ENCODE peak calls at places on chromosomes 2 and 18, in five cellular contexts. L is cardiac muscle cell, U is K562, M is uterus, N is fibroblast of pulmonary artery. F is an unnamed sample.

GRCh38 chr2:239378021-239378917 is 22.6 kb downstream of the HDAC4 start:
- DNase-seq in L (no peak), U (no peak), M (no peak), N (no peak), F (no peak)

GRCh38 chr2:27025861-27026851 is 6.6 kb upstream of the TMEM214 start:
- DNase-seq in L (no peak), U (no peak), M (no peak), N (no peak), F (peak)

GRCh38 chr2:235381261-235381912 is 112.5 kb upstream of the AGAP1 start:
- DNase-seq in L (no peak), U (no peak), M (no peak), N (no peak), F (no peak)

GRCh38 chr2:147386284-147386683 is 458.5 kb upstream of the ACVR2A start:
- DNase-seq in L (no peak), U (no peak), M (no peak), N (no peak), F (no peak)

GRCh38 chr2:102271844-102272243 is 39.5 kb upstream of the IL1RL1 start:
- DNase-seq in L (no peak), U (no peak), M (no peak), N (no peak), F (no peak)

GRCh38 chr2:6181525-6182270 is 489.5 kb downstream of the SOX11 start:
- DNase-seq in L (peak), U (no peak), M (no peak), N (peak), F (no peak)

GRCh38 chr2:29000481-29000880 is 19.4 kb downstream of the TOGARAM2 start:
- DNase-seq in L (no peak), U (peak), M (no peak), N (no peak), F (peak)

GRCh38 chr18:46158498-46158897 is 54.3 kb downstream of the HAUS1 start:
- DNase-seq in L (peak), U (no peak), M (no peak), N (no peak), F (no peak)

GRCh38 chr18:13216732-13217465 is 1.7 kb upstream of the LDLRAD4 start:
- DNase-seq in L (no peak), U (no peak), M (peak), N (no peak), F (peak)

GRCh38 chr2:63712748-63713147 is 124.0 kb downstream of the MDH1 start:
- DNase-seq in L (no peak), U (no peak), M (no peak), N (no peak), F (no peak)

GRCh38 chr2:191748528-191749180 is 70.7 kb downstream of the NABP1 start:
- DNase-seq in L (peak), U (no peak), M (no peak), N (peak), F (no peak)

GRCh38 chr2:191746809-191747208 is 68.9 kb downstream of the NABP1 start:
- DNase-seq in L (no peak), U (no peak), M (no peak), N (no peak), F (no peak)

GRCh38 chr2:191749181-191749540 is 71.2 kb downstream of the NABP1 start:
- DNase-seq in L (no peak), U (no peak), M (no peak), N (no peak), F (no peak)

GRCh38 chr2:191748050-191748449 is 70.1 kb downstream of the NABP1 start:
- DNase-seq in L (peak), U (no peak), M (no peak), N (peak), F (no peak)

GRCh38 chr2:191746306-191746705 is 68.4 kb downstream of the NABP1 start:
- DNase-seq in L (no peak), U (no peak), M (no peak), N (no peak), F (no peak)
- H3K4me3 ChIP-seq in L (no peak), U (no peak), M (no peak), N (no peak), F (no peak)

DNA sequence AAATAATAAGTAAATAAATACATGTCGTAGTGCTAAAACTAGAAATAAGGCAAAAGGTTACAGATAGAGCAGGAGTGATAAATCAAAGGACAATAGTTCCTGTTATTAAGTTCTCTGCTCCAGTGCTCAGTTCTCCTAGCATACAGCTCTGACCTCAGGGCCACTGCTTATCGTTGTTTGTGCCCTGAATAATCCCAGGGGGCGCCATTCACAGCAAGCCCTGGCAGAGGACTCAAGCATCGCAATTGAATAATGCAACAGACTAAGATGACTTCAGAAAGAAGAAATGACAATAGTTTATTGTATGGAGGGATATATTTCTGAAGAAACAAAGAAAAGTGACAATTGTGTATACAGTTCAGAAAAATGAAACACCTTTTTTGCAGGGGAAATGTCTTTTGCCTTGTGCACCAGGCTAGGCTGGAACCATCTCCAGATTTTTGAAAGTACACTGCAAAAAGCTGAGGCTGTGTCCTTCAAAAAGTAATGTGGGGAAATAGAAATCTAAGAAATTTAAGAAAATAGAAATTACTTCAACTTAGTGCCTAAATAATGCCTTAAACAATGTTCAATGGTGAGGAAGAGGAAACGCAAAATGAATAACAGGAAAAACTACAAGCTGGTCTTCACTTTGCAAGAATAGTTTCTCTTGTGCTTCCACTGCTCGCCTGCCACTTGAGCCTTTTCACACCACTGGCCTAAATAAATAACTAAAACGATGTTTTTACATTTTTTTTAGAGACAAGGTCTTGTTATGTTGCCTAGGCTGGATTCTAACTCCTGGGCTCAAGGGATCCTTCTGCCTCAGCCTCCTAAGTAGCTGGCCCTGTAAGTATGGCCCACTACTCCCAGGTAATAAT is 19.0 kb upstream of the CCNYL1 start:
- DNase-seq in L (peak), U (peak), M (peak), N (no peak), F (no peak)
- TF ChIP-seq CTCF in L (peak), U (peak), M (no peak), N (peak), F (no peak)

DNA sequence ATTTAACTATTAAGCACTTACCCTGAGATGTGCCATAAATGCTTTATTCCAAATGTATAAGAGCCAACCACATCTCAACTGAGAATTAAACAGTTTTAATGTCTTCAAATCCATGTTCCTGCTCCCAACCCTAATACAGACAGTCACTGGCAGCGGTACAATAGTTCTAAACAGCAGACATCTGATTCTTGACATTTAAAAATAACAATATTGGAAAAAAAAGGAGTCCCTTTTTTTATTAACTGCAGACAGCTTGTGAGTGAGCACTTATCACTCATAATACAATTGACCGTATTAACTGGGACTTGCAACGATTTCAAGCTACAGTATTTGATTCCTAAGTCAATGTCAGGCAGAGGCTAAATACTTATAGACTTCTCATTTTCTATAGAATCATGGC is 424.6 kb downstream of the TGIF1 start:
- DNase-seq in L (no peak), U (no peak), M (no peak), N (no peak), F (no peak)
- H3K4me3 ChIP-seq in L (no peak), U (no peak), M (no peak), N (no peak), F (peak)

GRCh38 chr18:68928762-68929675 is 131.1 kb downstream of the CCDC102B start:
- DNase-seq in L (no peak), U (no peak), M (no peak), N (no peak), F (no peak)

GRCh38 chr18:68919900-68920299 is 122.0 kb downstream of the CCDC102B start:
- DNase-seq in L (no peak), U (no peak), M (no peak), N (no peak), F (no peak)

GRCh38 chr18:68922392-68922791 is 124.5 kb downstream of the CCDC102B start:
- DNase-seq in L (no peak), U (no peak), M (no peak), N (no peak), F (no peak)

GRCh38 chr18:68925268-68925667 is 127.4 kb downstream of the CCDC102B start:
- DNase-seq in L (peak), U (no peak), M (no peak), N (peak), F (no peak)
- TF ChIP-seq CTCF in L (peak), U (no peak), M (no peak), N (peak), F (no peak)

DNA sequence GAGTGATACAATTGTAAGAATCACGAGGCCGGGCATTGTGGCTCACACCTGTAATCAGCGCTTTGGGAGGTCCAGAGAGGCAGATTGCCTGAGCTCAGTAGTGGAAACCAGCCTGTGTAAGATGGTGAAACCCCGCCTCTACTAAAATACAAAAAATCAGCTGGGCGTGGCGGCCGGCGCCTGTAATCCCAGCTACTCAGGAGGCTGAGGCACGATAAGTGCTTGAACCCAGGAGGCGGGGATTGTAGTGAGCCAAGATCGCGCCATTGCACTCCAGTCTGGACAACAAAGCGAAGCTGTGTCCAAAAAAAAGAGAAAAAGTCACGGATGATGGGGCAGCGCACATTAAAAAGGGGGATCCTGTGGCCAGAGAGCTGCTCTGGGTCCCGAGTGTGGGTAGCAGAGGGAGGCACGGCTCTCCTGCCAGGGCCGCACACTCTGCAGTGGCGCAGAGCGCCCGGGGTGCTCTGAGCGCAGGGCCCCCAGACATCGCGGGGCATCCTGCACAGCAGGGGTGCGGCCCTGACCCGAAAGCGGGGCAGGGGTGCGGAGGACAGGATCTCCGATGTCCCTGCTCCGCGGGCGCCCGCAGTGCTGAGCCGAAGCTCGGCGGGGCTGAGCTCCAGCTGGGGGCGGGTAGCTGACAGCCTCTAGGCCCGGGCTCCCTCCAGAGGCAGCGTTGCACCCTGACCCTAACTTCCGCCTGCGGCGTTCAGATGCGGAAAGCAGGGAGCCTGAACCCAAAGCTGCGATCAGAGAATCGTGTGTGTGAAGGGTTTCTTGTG is 30.4 kb upstream of the RAB6D start:
- DNase-seq in L (peak), U (peak), M (no peak), N (no peak), F (no peak)
- H3K4me3 ChIP-seq in L (no peak), U (peak), M (no peak), N (peak), F (no peak)

GRCh38 chr18:68406761-68407160 is 308.1 kb downstream of the TMX3 start:
- DNase-seq in L (no peak), U (no peak), M (no peak), N (no peak), F (no peak)
- TF ChIP-seq CTCF in L (no peak), U (no peak), M (no peak), N (no peak), F (no peak)

DNA sequence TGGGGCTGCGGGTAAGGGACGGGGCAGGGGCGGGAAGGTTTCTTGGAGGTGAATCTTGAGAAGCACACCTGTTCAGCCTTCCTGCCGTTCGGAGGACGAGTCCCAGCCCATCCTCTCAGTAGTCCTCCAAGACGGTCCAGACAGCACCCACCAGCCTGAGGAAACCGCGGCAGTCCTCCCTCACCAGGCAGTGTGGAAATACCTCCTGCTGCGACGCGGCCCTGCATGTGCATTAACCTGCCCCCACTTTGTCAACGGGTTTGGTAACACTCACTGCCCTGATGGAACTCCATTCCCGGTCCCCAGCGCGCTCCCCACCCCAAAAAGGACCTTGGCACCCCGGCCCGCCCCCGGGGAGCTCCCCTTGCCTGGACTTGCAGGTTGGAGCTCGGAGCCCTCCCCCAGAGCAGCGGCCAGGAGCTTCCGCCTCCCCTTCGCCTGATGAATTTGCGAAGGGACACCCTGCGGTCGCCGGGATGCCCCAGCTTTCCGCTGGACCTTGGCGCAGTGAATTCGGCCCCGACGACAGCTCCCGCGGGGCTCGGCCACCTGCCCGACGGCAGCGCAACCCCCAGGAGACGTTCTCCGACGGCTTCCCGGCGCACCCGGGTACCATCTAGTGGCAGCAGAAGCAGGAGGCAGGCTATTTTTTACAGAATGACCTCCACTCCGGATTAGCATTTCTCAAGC is 31.5 kb downstream of the ACVR1C start:
- DNase-seq in L (peak), U (peak), M (no peak), N (peak), F (peak)
- H3K4me3 ChIP-seq in L (no peak), U (no peak), M (no peak), N (no peak), F (peak)

GRCh38 chr2:134724341-134724740 is 5.5 kb upstream of the TMEM163 start:
- DNase-seq in L (no peak), U (no peak), M (no peak), N (no peak), F (no peak)

GRCh38 chr2:134718956-134719814 is at the start of gene TMEM163:
- DNase-seq in L (no peak), U (peak), M (no peak), N (no peak), F (no peak)

GRCh38 chr2:134718095-134718955 is 475 bp downstream of the TMEM163 start:
- DNase-seq in L (peak), U (no peak), M (no peak), N (no peak), F (no peak)

GRCh38 chr2:134721596-134721995 is 2.8 kb upstream of the TMEM163 start:
- DNase-seq in L (no peak), U (no peak), M (no peak), N (no peak), F (no peak)

GRCh38 chr2:134722728-134723127 is 3.9 kb upstream of the TMEM163 start:
- DNase-seq in L (no peak), U (peak), M (no peak), N (no peak), F (no peak)
- TF ChIP-seq CTCF in L (no peak), U (peak), M (no peak), N (peak), F (no peak)

GRCh38 chr18:24055878-24056277 is 41.3 kb downstream of the TTC39C start:
- DNase-seq in L (peak), U (no peak), M (no peak), N (no peak), F (no peak)
- H3K4me3 ChIP-seq in L (no peak), U (no peak), M (no peak), N (no peak), F (no peak)

GRCh38 chr2:219272995-219273394 is 6.2 kb upstream of the DNAJB2 start:
- DNase-seq in L (no peak), U (no peak), M (no peak), N (no peak), F (no peak)

GRCh38 chr2:219272351-219272750 is 6.8 kb upstream of the DNAJB2 start:
- DNase-seq in L (no peak), U (no peak), M (no peak), N (no peak), F (no peak)

GRCh38 chr2:219273887-219274391 is 5.2 kb upstream of the DNAJB2 start:
- DNase-seq in L (no peak), U (no peak), M (no peak), N (no peak), F (no peak)

GRCh38 chr2:219271021-219271420 is 8.1 kb upstream of the DNAJB2 start:
- DNase-seq in L (no peak), U (no peak), M (no peak), N (no peak), F (no peak)

DNA sequence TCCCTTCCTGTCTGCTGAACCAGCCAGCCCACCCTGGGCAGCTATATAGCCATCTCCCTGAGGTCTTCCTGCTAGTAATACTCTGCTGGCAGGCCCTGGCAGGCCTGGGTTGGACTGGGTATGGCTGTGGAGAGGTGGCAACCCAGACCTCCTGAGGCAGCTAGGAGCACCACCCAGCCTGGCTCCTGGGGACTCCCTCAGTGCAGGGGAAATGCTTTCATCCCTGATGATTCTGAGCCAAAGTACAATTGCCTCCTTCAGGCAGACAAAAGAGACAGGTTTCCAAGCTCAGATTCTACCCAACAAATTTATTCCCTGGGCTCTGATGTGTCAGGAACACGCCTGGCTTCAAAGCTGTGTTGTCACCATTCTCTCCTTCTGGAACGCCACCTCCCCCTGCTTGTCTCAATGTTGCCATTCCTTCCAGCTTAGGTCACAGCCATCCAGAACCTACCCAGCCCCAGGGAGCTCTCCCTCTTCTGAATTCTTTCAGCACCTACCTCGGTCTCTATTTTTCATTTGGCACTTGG is 4.7 kb upstream of the DNAJB2 start:
- DNase-seq in L (peak), U (no peak), M (peak), N (peak), F (peak)
- TF ChIP-seq CTCF in L (no peak), U (no peak), M (no peak), N (no peak), F (no peak)